ENCODE peak calls at places on chromosomes 6 and 20, in four cellular contexts. One of them, this sample, is unnamed.
A peak's percentile ranks its signal among the peaks of the same experiment; 100 is the strongest.

GRCh38 chr20:32281711-32282110 is 4.3 kb downstream of the KIF3B start:
- DNase-seq in effector memory CD4-positive, alpha-beta T cell: no peak
- DNase-seq in CD8-positive, alpha-beta T cell: no peak
- DNase-seq in testis: no peak
- DNase-seq in this sample: no peak

GRCh38 chr6:138405816-138406403 is 1.9 kb downstream of the HEBP2 start:
- DNase-seq in effector memory CD4-positive, alpha-beta T cell: no peak
- DNase-seq in CD8-positive, alpha-beta T cell: no peak
- DNase-seq in testis: no peak
- DNase-seq in this sample: no peak

GRCh38 chr20:14775778-14776177 is 438.4 kb upstream of the FLRT3 start:
- DNase-seq in effector memory CD4-positive, alpha-beta T cell: no peak
- DNase-seq in CD8-positive, alpha-beta T cell: no peak
- DNase-seq in testis: peak; percentile 53
- DNase-seq in this sample: no peak

GRCh38 chr6:72950114-72950860 is 275.0 kb downstream of the KHDC1L start:
- DNase-seq in effector memory CD4-positive, alpha-beta T cell: no peak
- DNase-seq in CD8-positive, alpha-beta T cell: no peak
- DNase-seq in testis: no peak
- DNase-seq in this sample: no peak

GRCh38 chr6:91462236-91462635 is 875.4 kb upstream of the MAP3K7 start:
- DNase-seq in effector memory CD4-positive, alpha-beta T cell: no peak
- DNase-seq in CD8-positive, alpha-beta T cell: no peak
- DNase-seq in testis: no peak
- DNase-seq in this sample: no peak

GRCh38 chr20:52103911-52104545 is 87.6 kb downstream of the ZFP64 start:
- DNase-seq in effector memory CD4-positive, alpha-beta T cell: no peak
- DNase-seq in CD8-positive, alpha-beta T cell: no peak
- DNase-seq in testis: no peak
- DNase-seq in this sample: no peak

GRCh38 chr6:11978169-11978987 is 33.7 kb upstream of the HIVEP1 start:
- DNase-seq in effector memory CD4-positive, alpha-beta T cell: no peak
- DNase-seq in CD8-positive, alpha-beta T cell: no peak
- DNase-seq in testis: no peak
- DNase-seq in this sample: no peak

GRCh38 chr6:4971851-4972250 is 32.0 kb downstream of the RPP40 start:
- DNase-seq in effector memory CD4-positive, alpha-beta T cell: no peak
- DNase-seq in CD8-positive, alpha-beta T cell: no peak
- DNase-seq in testis: no peak
- DNase-seq in this sample: no peak

GRCh38 chr20:59453634-59454241 is 150.6 kb upstream of the PHACTR3 start:
- DNase-seq in effector memory CD4-positive, alpha-beta T cell: no peak
- DNase-seq in CD8-positive, alpha-beta T cell: no peak
- DNase-seq in testis: no peak
- DNase-seq in this sample: no peak

GRCh38 chr20:43901296-43901695 is 13.4 kb upstream of the TOX2 start:
- DNase-seq in effector memory CD4-positive, alpha-beta T cell: no peak
- DNase-seq in CD8-positive, alpha-beta T cell: no peak
- DNase-seq in testis: no peak
- DNase-seq in this sample: no peak

GRCh38 chr20:48278961-48279481 is 493.7 kb upstream of the SULF2 start:
- DNase-seq in effector memory CD4-positive, alpha-beta T cell: no peak
- DNase-seq in CD8-positive, alpha-beta T cell: no peak
- DNase-seq in testis: no peak
- DNase-seq in this sample: no peak

GRCh38 chr6:14039038-14039437 is 78.5 kb upstream of the CD83 start:
- DNase-seq in effector memory CD4-positive, alpha-beta T cell: no peak
- DNase-seq in CD8-positive, alpha-beta T cell: no peak
- DNase-seq in testis: no peak
- DNase-seq in this sample: no peak

GRCh38 chr6:27293436-27294152 is 18.5 kb downstream of the POM121L2 start:
- DNase-seq in effector memory CD4-positive, alpha-beta T cell: no peak
- DNase-seq in CD8-positive, alpha-beta T cell: no peak
- DNase-seq in testis: no peak
- DNase-seq in this sample: no peak

GRCh38 chr6:150076196-150076893 is 7.4 kb upstream of the ULBP3 start:
- DNase-seq in effector memory CD4-positive, alpha-beta T cell: no peak
- DNase-seq in CD8-positive, alpha-beta T cell: no peak
- DNase-seq in testis: no peak
- DNase-seq in this sample: no peak

GRCh38 chr6:51028271-51028670 is 209.6 kb downstream of the TFAP2B start:
- DNase-seq in effector memory CD4-positive, alpha-beta T cell: no peak
- DNase-seq in CD8-positive, alpha-beta T cell: no peak
- DNase-seq in testis: no peak
- DNase-seq in this sample: no peak

GRCh38 chr6:161189891-161190290 is 84.0 kb downstream of the AGPAT4 start:
- DNase-seq in effector memory CD4-positive, alpha-beta T cell: no peak
- DNase-seq in CD8-positive, alpha-beta T cell: no peak
- DNase-seq in testis: no peak
- DNase-seq in this sample: no peak

GRCh38 chr20:9339708-9340107 is 174.7 kb upstream of the LAMP5 start:
- DNase-seq in effector memory CD4-positive, alpha-beta T cell: no peak
- DNase-seq in CD8-positive, alpha-beta T cell: no peak
- DNase-seq in testis: no peak
- DNase-seq in this sample: no peak

GRCh38 chr20:32685541-32686529 is 12.1 kb upstream of the C20orf203 start:
- DNase-seq in effector memory CD4-positive, alpha-beta T cell: no peak
- DNase-seq in CD8-positive, alpha-beta T cell: no peak
- DNase-seq in testis: no peak
- DNase-seq in this sample: no peak

GRCh38 chr6:100229512-100229911 is 235.2 kb downstream of the SIM1 start:
- DNase-seq in effector memory CD4-positive, alpha-beta T cell: no peak
- DNase-seq in CD8-positive, alpha-beta T cell: no peak
- DNase-seq in testis: no peak
- DNase-seq in this sample: no peak

GRCh38 chr20:50692553-50692933 is 1.2 kb upstream of the RIPOR3 start:
- DNase-seq in effector memory CD4-positive, alpha-beta T cell: no peak
- DNase-seq in CD8-positive, alpha-beta T cell: no peak
- DNase-seq in testis: no peak
- DNase-seq in this sample: no peak

GRCh38 chr6:126033696-126034095 is 47.4 kb downstream of the TRMT11 start:
- DNase-seq in effector memory CD4-positive, alpha-beta T cell: no peak
- DNase-seq in CD8-positive, alpha-beta T cell: no peak
- DNase-seq in testis: peak; percentile 59
- DNase-seq in this sample: no peak

DNA sequence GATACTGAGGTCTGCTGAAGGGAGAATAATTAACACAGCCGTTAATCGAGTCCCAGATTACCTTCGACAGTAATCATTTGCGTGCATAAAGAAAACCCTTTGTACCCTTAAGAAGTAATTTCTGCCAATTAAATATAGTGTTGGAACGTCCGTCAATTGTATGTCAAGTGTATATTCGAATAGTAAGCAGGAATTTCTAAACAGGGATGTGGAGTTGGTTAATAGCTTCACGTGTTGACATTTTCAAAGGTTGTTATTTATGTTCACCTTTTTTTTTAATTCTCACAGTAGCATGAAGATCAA is 798 bp upstream of the SNAP91 start:
- DNase-seq in effector memory CD4-positive, alpha-beta T cell: no peak
- DNase-seq in CD8-positive, alpha-beta T cell: no peak
- DNase-seq in testis: no peak
- DNase-seq in this sample: no peak
- H3K4me3 ChIP-seq in effector memory CD4-positive, alpha-beta T cell: no peak overlapping the region
- H3K4me3 ChIP-seq in CD8-positive, alpha-beta T cell: no peak overlapping the region
- H3K4me3 ChIP-seq in testis: peak overlapping the region; percentile 65
- H3K4me3 ChIP-seq in this sample: no peak overlapping the region

GRCh38 chr20:37525810-37526209 is 1.9 kb downstream of the BLCAP start:
- DNase-seq in effector memory CD4-positive, alpha-beta T cell: no peak
- DNase-seq in CD8-positive, alpha-beta T cell: no peak
- DNase-seq in testis: no peak
- DNase-seq in this sample: no peak
- H3K4me3 ChIP-seq in effector memory CD4-positive, alpha-beta T cell: no peak overlapping the region
- H3K4me3 ChIP-seq in CD8-positive, alpha-beta T cell: no peak overlapping the region
- H3K4me3 ChIP-seq in testis: no peak overlapping the region
- H3K4me3 ChIP-seq in this sample: no peak overlapping the region

DNA sequence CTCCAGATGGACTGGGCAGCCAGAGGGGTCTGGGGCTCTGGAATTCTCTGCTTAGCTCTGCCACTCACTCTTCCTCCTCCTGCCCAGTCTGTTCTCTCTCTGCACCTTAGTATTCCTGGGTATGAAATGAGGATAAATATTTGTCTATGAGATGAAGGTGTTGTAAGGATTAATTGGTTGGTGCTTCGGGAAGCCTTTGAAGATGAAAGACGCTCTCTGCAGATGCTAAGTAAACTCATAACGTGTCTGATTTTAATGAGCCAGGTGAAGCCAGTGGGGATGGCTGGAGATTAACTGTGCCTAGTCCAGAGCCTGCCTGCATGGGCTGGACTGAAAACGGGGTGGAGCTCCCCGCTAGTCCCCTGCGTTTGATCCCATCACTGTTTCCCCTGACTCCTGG is 23.1 kb upstream of the TCP11 start:
- DNase-seq in effector memory CD4-positive, alpha-beta T cell: no peak
- DNase-seq in CD8-positive, alpha-beta T cell: no peak
- DNase-seq in testis: no peak
- DNase-seq in this sample: no peak
- H3K4me3 ChIP-seq in effector memory CD4-positive, alpha-beta T cell: no peak overlapping the region
- H3K4me3 ChIP-seq in CD8-positive, alpha-beta T cell: no peak overlapping the region
- H3K4me3 ChIP-seq in testis: no peak overlapping the region
- H3K4me3 ChIP-seq in this sample: no peak overlapping the region

GRCh38 chr6:157840776-157841175 is 17.7 kb downstream of the SNX9 start:
- DNase-seq in effector memory CD4-positive, alpha-beta T cell: no peak
- DNase-seq in CD8-positive, alpha-beta T cell: no peak
- DNase-seq in testis: no peak
- DNase-seq in this sample: no peak
- H3K4me3 ChIP-seq in effector memory CD4-positive, alpha-beta T cell: no peak overlapping the region
- H3K4me3 ChIP-seq in CD8-positive, alpha-beta T cell: no peak overlapping the region
- H3K4me3 ChIP-seq in testis: no peak overlapping the region
- H3K4me3 ChIP-seq in this sample: no peak overlapping the region

DNA sequence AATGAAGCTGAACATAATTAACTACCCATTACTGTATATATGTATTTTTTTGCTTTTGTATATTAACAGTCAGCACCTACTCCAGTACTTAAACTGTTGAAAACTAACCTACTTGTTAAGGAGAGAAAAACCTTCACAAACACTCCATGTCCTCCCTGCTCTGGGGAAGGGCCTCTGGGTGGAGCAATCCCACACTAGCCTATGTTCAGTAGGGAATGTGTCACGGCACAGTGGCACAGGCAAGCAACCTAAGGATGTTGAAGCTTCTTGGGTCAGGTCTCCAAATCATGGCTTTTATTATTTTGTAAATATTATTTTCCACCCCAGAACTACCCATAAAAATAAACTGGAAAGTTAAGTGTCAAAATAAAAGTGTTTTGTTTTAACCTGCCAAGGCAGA is 5.3 kb downstream of the MAN1A1 start:
- DNase-seq in effector memory CD4-positive, alpha-beta T cell: no peak
- DNase-seq in CD8-positive, alpha-beta T cell: no peak
- DNase-seq in testis: no peak
- DNase-seq in this sample: no peak
- H3K4me3 ChIP-seq in effector memory CD4-positive, alpha-beta T cell: no peak overlapping the region
- H3K4me3 ChIP-seq in CD8-positive, alpha-beta T cell: no peak overlapping the region
- H3K4me3 ChIP-seq in testis: no peak overlapping the region
- H3K4me3 ChIP-seq in this sample: no peak overlapping the region

DNA sequence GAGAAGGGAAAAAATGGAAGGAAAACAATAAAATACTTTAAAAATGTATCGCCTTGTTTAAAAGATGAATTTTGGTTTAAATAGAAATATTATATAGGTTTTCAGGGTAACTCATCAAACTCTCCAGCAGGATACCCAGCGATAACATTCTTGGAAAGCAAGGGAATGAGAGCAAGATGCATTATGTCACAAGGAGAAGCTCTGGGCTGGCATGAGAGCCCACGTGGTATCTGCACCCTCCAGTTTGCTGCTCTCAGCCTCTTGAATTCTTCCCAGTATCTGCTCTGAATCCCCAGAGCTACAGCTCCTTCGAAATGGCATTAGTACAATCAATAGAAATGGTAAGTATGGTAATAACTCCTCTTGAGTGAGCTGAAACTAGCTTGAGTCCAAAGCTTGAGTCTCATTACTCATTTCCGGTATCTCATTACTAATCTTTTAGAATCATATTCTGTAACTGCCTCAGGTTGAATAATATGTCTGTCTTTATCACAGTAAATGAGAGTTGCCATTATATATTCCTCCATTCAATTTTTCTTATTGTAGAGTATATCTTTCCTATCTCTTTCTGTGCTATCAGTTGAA is 4.9 kb upstream of the TMEM242 start:
- DNase-seq in effector memory CD4-positive, alpha-beta T cell: no peak
- DNase-seq in CD8-positive, alpha-beta T cell: no peak
- DNase-seq in testis: no peak
- DNase-seq in this sample: no peak
- H3K4me3 ChIP-seq in effector memory CD4-positive, alpha-beta T cell: no peak overlapping the region
- H3K4me3 ChIP-seq in CD8-positive, alpha-beta T cell: no peak overlapping the region
- H3K4me3 ChIP-seq in testis: no peak overlapping the region
- H3K4me3 ChIP-seq in this sample: no peak overlapping the region

DNA sequence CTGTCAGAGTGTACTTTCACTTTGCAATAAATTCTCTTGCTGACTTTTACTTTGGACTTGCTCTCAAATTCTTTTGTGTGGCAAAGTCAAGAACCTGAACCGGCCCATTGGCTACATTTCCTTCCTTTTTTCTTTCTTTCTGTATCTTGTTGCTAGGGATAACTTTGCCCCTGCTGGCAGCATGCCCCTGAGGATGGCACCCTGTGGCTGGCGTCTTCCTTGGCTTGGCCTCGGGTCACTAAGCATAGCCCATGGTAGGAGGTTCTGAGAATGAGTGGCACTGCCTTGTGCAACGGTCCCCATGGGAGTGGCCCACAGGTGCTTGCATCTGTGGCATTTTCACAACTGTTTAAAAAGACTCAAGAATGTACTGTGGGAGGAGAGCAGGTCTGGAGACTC is 14.1 kb upstream of the HLA-F start:
- DNase-seq in effector memory CD4-positive, alpha-beta T cell: no peak
- DNase-seq in CD8-positive, alpha-beta T cell: no peak
- DNase-seq in testis: no peak
- DNase-seq in this sample: no peak
- H3K4me3 ChIP-seq in effector memory CD4-positive, alpha-beta T cell: peak overlapping the region; percentile 63
- H3K4me3 ChIP-seq in CD8-positive, alpha-beta T cell: peak overlapping the region; percentile 50
- H3K4me3 ChIP-seq in testis: no peak overlapping the region
- H3K4me3 ChIP-seq in this sample: peak overlapping the region; percentile 55

DNA sequence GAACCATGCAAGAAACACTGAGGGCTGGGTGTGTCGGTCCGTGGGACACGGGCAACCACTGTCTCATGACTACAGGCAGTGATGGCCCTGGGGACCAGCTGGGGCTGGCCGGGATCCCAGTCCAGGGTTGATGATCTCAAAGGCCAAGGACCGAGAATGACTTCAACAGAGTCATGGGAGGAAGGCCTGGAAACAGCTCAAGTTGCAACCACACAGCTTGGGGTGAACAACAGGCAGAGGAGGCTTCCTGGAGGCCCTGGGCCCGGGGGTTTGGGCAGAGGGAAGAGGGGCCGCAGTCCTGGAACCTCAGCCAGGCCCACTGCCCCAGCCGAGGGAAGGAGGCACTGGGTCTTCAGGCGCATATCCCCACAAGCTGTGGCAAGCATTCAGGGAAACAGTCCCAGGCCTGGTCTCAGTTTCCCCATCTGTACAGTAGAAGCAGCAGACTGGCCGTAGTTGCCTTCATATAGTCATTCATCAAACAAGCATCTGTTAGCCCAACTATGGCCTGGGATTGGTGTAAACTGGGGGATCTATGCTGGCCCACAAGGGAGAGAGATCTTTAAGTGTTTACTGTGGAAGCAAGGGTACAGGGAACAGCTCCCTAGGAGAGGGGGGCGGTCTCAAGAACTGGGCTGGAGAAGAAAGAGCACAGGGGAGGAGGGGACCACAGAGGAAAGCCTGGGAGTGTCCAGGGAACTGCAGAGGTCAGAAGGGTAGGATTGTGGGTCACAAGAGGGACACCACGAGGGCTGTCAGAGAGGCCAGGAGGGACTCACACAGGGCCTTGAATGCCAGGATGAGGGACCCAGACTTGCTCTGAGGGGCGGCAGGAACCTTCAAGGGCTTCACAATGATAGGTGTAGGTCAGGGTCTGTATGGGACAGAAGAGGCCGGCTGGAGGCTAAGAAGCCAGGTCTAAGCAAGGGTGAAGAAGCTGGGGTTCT is 2.1 kb downstream of the MYL9 start:
- DNase-seq in effector memory CD4-positive, alpha-beta T cell: no peak
- DNase-seq in CD8-positive, alpha-beta T cell: no peak
- DNase-seq in testis: peak; percentile 89
- DNase-seq in this sample: no peak
- H3K4me3 ChIP-seq in effector memory CD4-positive, alpha-beta T cell: no peak overlapping the region
- H3K4me3 ChIP-seq in CD8-positive, alpha-beta T cell: no peak overlapping the region
- H3K4me3 ChIP-seq in testis: peak overlapping the region; percentile 99
- H3K4me3 ChIP-seq in this sample: no peak overlapping the region